ENCODE peak calls at places on chromosomes 16 and 17, in five cellular contexts. One of them, this sample, is unnamed.

GRCh38 chr17:60959011-60959410 is 281.4 kb downstream of the BCAS3 start:
- DNase-seq in thyroid gland: no peak
- DNase-seq in GM13977: no peak
- DNase-seq in neural progenitor cell: no peak
- DNase-seq in left colon: no peak
- DNase-seq in this sample: no peak

GRCh38 chr17:56478836-56479447 is 114.6 kb upstream of the NOG start:
- DNase-seq in neural progenitor cell: peak; percentile 54
- DNase-seq in thyroid gland: no peak
- DNase-seq in GM13977: peak; percentile 19
- DNase-seq in left colon: no peak
- DNase-seq in this sample: peak; percentile 57

GRCh38 chr17:80363518-80364090 is 51.4 kb upstream of the ENDOV start:
- DNase-seq in GM13977: no peak
- DNase-seq in thyroid gland: no peak
- DNase-seq in left colon: no peak
- DNase-seq in neural progenitor cell: no peak
- DNase-seq in this sample: no peak

GRCh38 chr16:46974352-46974751 is 878 bp upstream of the DNAJA2 start:
- DNase-seq in GM13977: peak; percentile 66
- DNase-seq in thyroid gland: no peak
- DNase-seq in left colon: peak; percentile 13
- DNase-seq in neural progenitor cell: peak; percentile 13
- DNase-seq in this sample: no peak

GRCh38 chr17:76262732-76263344 is 2.3 kb upstream of the UBALD2 start:
- DNase-seq in left colon: peak; percentile 81
- DNase-seq in GM13977: peak; percentile 65
- DNase-seq in neural progenitor cell: no peak
- DNase-seq in thyroid gland: peak; percentile 53
- DNase-seq in this sample: no peak

GRCh38 chr17:49787932-49788442 is 494 bp upstream of the KAT7 start:
- DNase-seq in neural progenitor cell: peak; percentile 47
- DNase-seq in GM13977: no peak
- DNase-seq in thyroid gland: no peak
- DNase-seq in left colon: peak; percentile 25
- DNase-seq in this sample: no peak

GRCh38 chr17:44782349-44782850 is 23.6 kb downstream of the ADAM11 start:
- DNase-seq in thyroid gland: no peak
- DNase-seq in neural progenitor cell: no peak
- DNase-seq in GM13977: no peak
- DNase-seq in left colon: no peak
- DNase-seq in this sample: no peak

GRCh38 chr17:61209524-61209923 is 190.1 kb upstream of the TBX2 start:
- DNase-seq in GM13977: no peak
- DNase-seq in left colon: no peak
- DNase-seq in neural progenitor cell: peak; percentile 43
- DNase-seq in thyroid gland: no peak
- DNase-seq in this sample: no peak

GRCh38 chr16:20612551-20613470 is 36.6 kb upstream of the ACSM2B start:
- DNase-seq in neural progenitor cell: no peak
- DNase-seq in left colon: peak; percentile 30
- DNase-seq in GM13977: no peak
- DNase-seq in thyroid gland: peak; percentile 95
- DNase-seq in this sample: no peak

GRCh38 chr16:27315333-27316037 is 1.7 kb downstream of the IL4R start:
- DNase-seq in left colon: peak; percentile 53
- DNase-seq in neural progenitor cell: peak; percentile 43
- DNase-seq in GM13977: peak; percentile 54
- DNase-seq in thyroid gland: no peak
- DNase-seq in this sample: no peak

GRCh38 chr16:10088380-10088793 is 93.8 kb downstream of the GRIN2A start:
- DNase-seq in thyroid gland: no peak
- DNase-seq in GM13977: no peak
- DNase-seq in left colon: no peak
- DNase-seq in neural progenitor cell: no peak
- DNase-seq in this sample: no peak

GRCh38 chr17:72121164-72122001 is 563 bp downstream of the SOX9 start:
- DNase-seq in left colon: peak; percentile 58
- DNase-seq in neural progenitor cell: peak; percentile 71
- DNase-seq in thyroid gland: peak; percentile 70
- DNase-seq in GM13977: peak; percentile 58
- DNase-seq in this sample: no peak

GRCh38 chr16:76081936-76082335 is 195.3 kb upstream of the CNTNAP4 start:
- DNase-seq in GM13977: no peak
- DNase-seq in left colon: no peak
- DNase-seq in neural progenitor cell: no peak
- DNase-seq in thyroid gland: no peak
- DNase-seq in this sample: no peak

GRCh38 chr16:49773534-49774486 is 82.1 kb downstream of the ZNF423 start:
- DNase-seq in left colon: no peak
- DNase-seq in neural progenitor cell: no peak
- DNase-seq in thyroid gland: no peak
- DNase-seq in GM13977: no peak
- DNase-seq in this sample: no peak

GRCh38 chr16:53913082-53913870 is 209.3 kb downstream of the FTO start:
- DNase-seq in GM13977: no peak
- DNase-seq in thyroid gland: no peak
- DNase-seq in neural progenitor cell: no peak
- DNase-seq in left colon: no peak
- DNase-seq in this sample: no peak

GRCh38 chr16:67039260-67040020 is 10.5 kb downstream of the CBFB start:
- DNase-seq in neural progenitor cell: no peak
- DNase-seq in thyroid gland: no peak
- DNase-seq in left colon: no peak
- DNase-seq in GM13977: no peak
- DNase-seq in this sample: no peak

GRCh38 chr17:73069846-73070245 is 22.6 kb downstream of the SLC39A11 start:
- DNase-seq in GM13977: no peak
- DNase-seq in thyroid gland: no peak
- DNase-seq in neural progenitor cell: no peak
- DNase-seq in left colon: no peak
- DNase-seq in this sample: no peak

GRCh38 chr17:6429266-6429665 is 5.7 kb downstream of the AIPL1 start:
- DNase-seq in neural progenitor cell: peak; percentile 86
- DNase-seq in thyroid gland: no peak
- DNase-seq in left colon: no peak
- DNase-seq in GM13977: no peak
- DNase-seq in this sample: no peak

GRCh38 chr16:3175157-3176153 is 12.5 kb upstream of the OR1F1 start:
- DNase-seq in GM13977: peak; percentile 48
- DNase-seq in neural progenitor cell: peak; percentile 53
- DNase-seq in left colon: no peak
- DNase-seq in thyroid gland: no peak
- DNase-seq in this sample: no peak

GRCh38 chr17:77869665-77870132 is 88.8 kb upstream of the TNRC6C start:
- DNase-seq in neural progenitor cell: no peak
- DNase-seq in left colon: peak; percentile 40
- DNase-seq in GM13977: peak; percentile 78
- DNase-seq in thyroid gland: no peak
- DNase-seq in this sample: no peak

GRCh38 chr17:17877548-17878358 is 41.0 kb upstream of the SREBF1 start:
- DNase-seq in GM13977: no peak
- DNase-seq in thyroid gland: peak; percentile 99
- DNase-seq in neural progenitor cell: peak; percentile 92
- DNase-seq in left colon: peak; percentile 32
- DNase-seq in this sample: no peak

GRCh38 chr17:4771519-4772234 is at the start of gene TM4SF5:
- DNase-seq in neural progenitor cell: no peak
- DNase-seq in left colon: peak; percentile 83
- DNase-seq in GM13977: no peak
- DNase-seq in thyroid gland: no peak
- DNase-seq in this sample: no peak

GRCh38 chr17:74528491-74529199 is 2.6 kb downstream of the CD300LB start:
- DNase-seq in GM13977: peak; percentile 66
- DNase-seq in thyroid gland: no peak
- DNase-seq in left colon: no peak
- DNase-seq in neural progenitor cell: no peak
- DNase-seq in this sample: no peak

GRCh38 chr16:10232757-10233156 is 50.5 kb upstream of the GRIN2A start:
- DNase-seq in neural progenitor cell: no peak
- DNase-seq in GM13977: no peak
- DNase-seq in thyroid gland: no peak
- DNase-seq in left colon: no peak
- DNase-seq in this sample: no peak

GRCh38 chr16:28001642-28002041 is 61.9 kb downstream of the GSG1L start:
- DNase-seq in thyroid gland: no peak
- DNase-seq in neural progenitor cell: no peak
- DNase-seq in GM13977: no peak
- DNase-seq in left colon: no peak
- DNase-seq in this sample: no peak

GRCh38 chr17:74432484-74433391 is 850 bp downstream of the GPRC5C start:
- DNase-seq in GM13977: no peak
- DNase-seq in neural progenitor cell: peak; percentile 69
- DNase-seq in left colon: no peak
- DNase-seq in thyroid gland: peak; percentile 80
- DNase-seq in this sample: no peak